ENCODE peak calls at places on chromosomes 3 and 15, in nine cellular contexts. I is stomach, J is adrenal gland, B is Peyer's patch, Q is IMR-90, P is A549, A is sigmoid colon, R is body of pancreas, V is testis. C is an unnamed sample.

GRCh38 chr3:185215873-185216586 is 37.8 kb downstream of the EHHADH start:
- DNase-seq in P (peak; percentile 14), V (no peak), I (no peak), B (no peak), R (no peak), Q (peak; percentile 23), J (no peak), A (no peak), C (no peak)

GRCh38 chr3:26484140-26484539 is 138.4 kb upstream of the LRRC3B start:
- DNase-seq in B (no peak), A (no peak), V (no peak), P (peak; percentile 15), Q (no peak), I (no peak), J (no peak), R (no peak), C (no peak)

GRCh38 chr3:21839592-21839991 is 88.6 kb upstream of the ZNF385D start:
- DNase-seq in B (no peak), Q (peak; percentile 53), R (peak; percentile 8), A (no peak), P (peak; percentile 4), I (no peak), V (peak; percentile 29), J (no peak), C (peak; percentile 43)

GRCh38 chr3:42262525-42262924 is 3.5 kb downstream of the CCK start:
- DNase-seq in Q (peak; percentile 80), V (no peak), P (peak; percentile 26), B (no peak), R (no peak), J (no peak), A (no peak), I (no peak), C (no peak)

GRCh38 chr3:43455233-43455632 is 166.6 kb downstream of the ANO10 start:
- DNase-seq in B (no peak), R (peak; percentile 26), V (no peak), J (peak; percentile 85), Q (peak; percentile 76), A (no peak), P (peak; percentile 30), I (no peak), C (peak; percentile 36)

GRCh38 chr15:100043069-100043641 is 298.6 kb downstream of the ADAMTS17 start:
- DNase-seq in R (peak; percentile 39), J (peak; percentile 86), Q (peak; percentile 57), P (peak; percentile 42), A (no peak), B (no peak), V (no peak), I (no peak), C (no peak)

GRCh38 chr3:127796045-127796720 is 26.1 kb downstream of the MGLL start:
- DNase-seq in Q (no peak), B (no peak), P (no peak), I (no peak), A (no peak), R (no peak), V (no peak), J (no peak), C (no peak)

GRCh38 chr15:91917991-91918390 is 64.5 kb downstream of the SLCO3A1 start:
- DNase-seq in A (no peak), I (no peak), B (no peak), J (no peak), Q (no peak), P (no peak), R (no peak), V (no peak), C (no peak)

GRCh38 chr3:17094551-17094950 is 209.8 kb downstream of the PLCL2 start:
- DNase-seq in R (no peak), I (no peak), B (no peak), Q (no peak), V (no peak), A (no peak), P (no peak), J (no peak), C (no peak)

GRCh38 chr3:11717301-11717700 is 73.6 kb upstream of the VGLL4 start:
- DNase-seq in V (no peak), R (no peak), Q (peak; percentile 39), J (no peak), A (no peak), P (peak; percentile 30), I (no peak), B (no peak), C (no peak)

GRCh38 chr15:67190813-67191212 is 63.6 kb downstream of the AAGAB start:
- DNase-seq in B (peak; percentile 82), R (no peak), J (no peak), V (no peak), P (peak; percentile 54), I (no peak), A (no peak), Q (peak; percentile 0), C (no peak)

GRCh38 chr3:123083446-123084124 is 16.8 kb downstream of the PDIA5 start:
- DNase-seq in P (no peak), R (no peak), V (peak; percentile 67), I (no peak), A (no peak), J (no peak), Q (no peak), B (no peak), C (no peak)

GRCh38 chr3:64196236-64196929 is 28.9 kb downstream of the PRICKLE2 start:
- DNase-seq in B (no peak), R (no peak), Q (no peak), J (no peak), A (no peak), I (no peak), P (no peak), V (no peak), C (no peak)

GRCh38 chr15:73331501-73331900 is 37.3 kb downstream of the HCN4 start:
- DNase-seq in Q (no peak), B (peak; percentile 14), J (no peak), V (no peak), P (no peak), I (no peak), A (peak; percentile 42), R (no peak), C (no peak)

GRCh38 chr15:41568350-41569017 is 9.5 kb downstream of the TYRO3 start:
- DNase-seq in V (peak; percentile 95), B (no peak), Q (peak; percentile 37), J (peak; percentile 46), R (peak; percentile 83), P (peak; percentile 20), I (peak; percentile 65), A (no peak), C (no peak)
- H3K4me1 ChIP-seq in V (peaks cover 73% of the 10 kb centered on the region), B (no peaks in the 10 kb centered on the region), Q (peaks cover 16% of the 10 kb centered on the region), J (peaks cover 9% of the 10 kb centered on the region), R (peaks cover 8% of the 10 kb centered on the region), P (peaks cover 13% of the 10 kb centered on the region), I (peaks cover 14% of the 10 kb centered on the region), A (no peaks in the 10 kb centered on the region), C (no peaks in the 10 kb centered on the region)

GRCh38 chr3:25281041-25281842 is 146.8 kb upstream of the RARB start:
- DNase-seq in P (no peak), I (no peak), B (no peak), R (no peak), V (no peak), Q (no peak), J (no peak), A (no peak), C (no peak)
- TF ChIP-seq POLR2A in P (no peak), I (no peak), B (no peak), R (no peak), V (no peak), Q (no peak), J (no peak), A (no peak), C (no peak)

DNA sequence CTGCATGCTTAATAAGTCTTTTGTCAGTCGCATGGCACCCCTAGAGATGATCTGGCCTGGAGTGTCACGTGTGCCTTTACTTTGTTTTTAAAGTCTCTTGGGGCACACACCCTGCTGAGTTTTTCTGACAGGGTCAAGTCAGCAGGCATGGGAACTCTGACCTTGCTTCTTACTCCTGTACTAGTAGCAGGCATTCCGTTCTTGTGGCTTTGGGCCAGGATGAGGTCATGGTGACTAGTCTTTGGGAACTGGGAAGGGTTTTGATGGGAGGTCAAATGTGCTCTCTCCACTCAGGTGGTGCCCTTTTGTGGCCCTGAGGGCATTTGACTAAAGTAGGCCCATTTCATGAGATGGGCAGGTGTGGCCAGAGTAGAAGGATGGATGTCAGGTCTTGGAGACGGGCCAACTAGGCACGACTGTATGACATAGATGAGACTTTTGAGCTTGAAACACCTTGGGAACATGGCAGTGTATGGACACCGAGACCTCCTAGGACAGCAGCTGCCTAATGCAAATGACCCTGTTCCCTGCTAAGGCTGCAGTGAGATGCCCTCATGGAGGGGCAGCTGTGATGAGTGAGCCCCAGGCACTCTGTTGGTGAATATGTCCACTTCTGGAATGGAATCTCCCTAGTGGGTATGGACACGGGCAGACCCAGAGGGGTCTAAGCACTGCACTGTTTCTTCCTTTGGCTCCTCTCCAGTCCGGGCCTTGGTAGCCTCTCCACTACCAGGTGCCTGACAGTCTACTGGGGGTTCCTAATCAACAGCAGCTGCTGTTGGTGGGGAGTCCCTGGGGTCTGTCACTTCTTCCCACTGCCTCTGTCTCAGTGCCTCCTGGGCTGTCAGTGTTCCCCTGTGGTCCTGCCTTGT is 16.4 kb downstream of the SRPRB start:
- DNase-seq in J (peak; percentile 88), R (peak; percentile 82), P (no peak), I (peak; percentile 88), B (peak; percentile 25), V (peak; percentile 42), A (no peak), Q (peak; percentile 80), C (peak; percentile 79)
- TF ChIP-seq CTCF in J (peak; percentile 42), R (no peak), P (no peak), I (no peak), B (peak; percentile 15), V (no peak), A (no peak), Q (peak; percentile 40), C (peak; percentile 49)

GRCh38 chr3:71559021-71559420 is 24.5 kb downstream of the FOXP1 start:
- DNase-seq in Q (no peak), J (no peak), I (no peak), V (no peak), B (no peak), A (no peak), R (no peak), P (no peak), C (no peak)

GRCh38 chr3:71559578-71560162 is 23.9 kb downstream of the FOXP1 start:
- DNase-seq in V (no peak), J (peak; percentile 31), Q (no peak), R (no peak), I (no peak), B (no peak), P (no peak), A (no peak), C (no peak)

GRCh38 chr3:71562938-71563337 is 20.6 kb downstream of the FOXP1 start:
- DNase-seq in Q (no peak), A (no peak), B (no peak), I (no peak), V (no peak), R (no peak), P (no peak), J (no peak), C (no peak)

GRCh38 chr3:71563827-71564226 is 19.7 kb downstream of the FOXP1 start:
- DNase-seq in J (no peak), B (no peak), Q (no peak), I (peak; percentile 44), P (no peak), V (no peak), A (no peak), R (peak; percentile 75), C (no peak)

DNA sequence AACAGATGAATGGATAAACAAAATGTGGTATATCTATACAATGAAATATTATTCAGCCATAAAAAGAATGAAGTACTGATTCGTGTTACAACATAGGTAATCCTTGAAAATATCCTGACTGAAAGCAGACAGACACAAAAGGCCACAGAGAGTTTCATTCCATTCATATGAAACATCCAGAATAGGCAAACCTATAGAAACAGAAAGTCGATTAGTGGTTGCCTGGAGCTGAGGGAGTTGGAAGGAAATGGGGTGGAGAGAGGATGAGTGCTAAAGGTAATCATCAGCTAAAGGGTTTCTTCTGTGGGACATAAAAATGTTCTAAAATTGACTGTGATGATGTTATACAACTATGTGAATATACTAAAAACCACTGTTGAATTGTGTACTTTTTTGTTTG is 22.9 kb downstream of the FOXP1 start:
- DNase-seq in V (no peak), Q (peak; percentile 20), A (no peak), B (no peak), I (no peak), R (no peak), P (no peak), J (no peak), C (no peak)
- H3K4me1 ChIP-seq in V (peaks cover 4% of the 10 kb centered on the region), Q (peaks cover 9% of the 10 kb centered on the region), A (peaks cover 5% of the 10 kb centered on the region), B (no peaks in the 10 kb centered on the region), I (peaks cover 34% of the 10 kb centered on the region), R (peaks cover 20% of the 10 kb centered on the region), P (no peaks in the 10 kb centered on the region), J (no peaks in the 10 kb centered on the region), C (peaks cover 7% of the 10 kb centered on the region)